ENCODE peak calls at places on chromosomes 7 and 10, in five cellular contexts. Y is H1, K is keratinocyte, I is PC-3, U is HCT116. F is an unnamed sample.

GRCh38 chr10:79160191-79160590 is 91.4 kb downstream of the ZMIZ1 start:
- DNase-seq in Y (no peak), K (no peak), I (no peak), U (no peak), F (no peak)

GRCh38 chr7:113159746-113160339 is 41.5 kb upstream of the SMIM30 start:
- DNase-seq in Y (peak), K (no peak), I (peak), U (peak), F (peak)

GRCh38 chr7:117395743-117396142 is 31.6 kb downstream of the ASZ1 start:
- DNase-seq in Y (no peak), K (no peak), I (no peak), U (no peak), F (no peak)

GRCh38 chr7:30660331-30661255 is 21.7 kb downstream of the CRHR2 start:
- DNase-seq in Y (no peak), K (no peak), I (no peak), U (no peak), F (no peak)

GRCh38 chr7:45703373-45703821 is 129.2 kb downstream of the ADCY1 start:
- DNase-seq in Y (no peak), K (no peak), I (no peak), U (no peak), F (no peak)

GRCh38 chr7:3559178-3559765 is 258.2 kb downstream of the SDK1 start:
- DNase-seq in Y (no peak), K (peak), I (peak), U (no peak), F (peak)

GRCh38 chr10:13776861-13777301 is 190.1 kb downstream of the PRPF18 start:
- DNase-seq in Y (no peak), K (no peak), I (peak), U (no peak), F (no peak)

GRCh38 chr10:28432210-28432676 is 100.7 kb upstream of the WAC start:
- DNase-seq in Y (peak), K (peak), I (peak), U (peak), F (peak)

GRCh38 chr7:156534925-156535324 is 105.6 kb upstream of the RNF32 start:
- DNase-seq in Y (no peak), K (no peak), I (no peak), U (no peak), F (no peak)

GRCh38 chr10:105785721-105786120 is 1144.6 kb downstream of the SORCS3 start:
- DNase-seq in Y (no peak), K (no peak), I (peak), U (no peak), F (no peak)

GRCh38 chr10:29332061-29332760 is 43.3 kb downstream of the LYZL1 start:
- DNase-seq in Y (no peak), K (no peak), I (no peak), U (no peak), F (no peak)

GRCh38 chr7:37916673-37917660 is at the start of gene SFRP4:
- DNase-seq in Y (peak), K (no peak), I (peak), U (peak), F (peak)

GRCh38 chr10:84241185-84241790 is at the start of gene LRIT1:
- DNase-seq in Y (no peak), K (no peak), I (no peak), U (no peak), F (no peak)

GRCh38 chr10:18582803-18583202 is 68.6 kb downstream of the NSUN6 start:
- DNase-seq in Y (no peak), K (no peak), I (no peak), U (no peak), F (no peak)

GRCh38 chr7:99104631-99105030 is 39.3 kb downstream of the SMURF1 start:
- DNase-seq in Y (no peak), K (no peak), I (no peak), U (no peak), F (no peak)

GRCh38 chr7:156979711-156980110 is 30.2 kb downstream of the NOM1 start:
- DNase-seq in Y (no peak), K (no peak), I (no peak), U (no peak), F (no peak)

GRCh38 chr7:1668486-1668931 is 1.6 kb upstream of the ELFN1 start:
- DNase-seq in Y (peak), K (no peak), I (no peak), U (no peak), F (peak)

GRCh38 chr7:1666251-1666778 is 3.8 kb upstream of the ELFN1 start:
- DNase-seq in Y (peak), K (no peak), I (no peak), U (no peak), F (peak)

GRCh38 chr7:1665721-1666250 is 4.3 kb upstream of the ELFN1 start:
- DNase-seq in Y (peak), K (no peak), I (peak), U (no peak), F (peak)

GRCh38 chr7:1667566-1668485 is 2.3 kb upstream of the ELFN1 start:
- DNase-seq in Y (peak), K (no peak), I (no peak), U (no peak), F (peak)

GRCh38 chr7:1666779-1667565 is 3.1 kb upstream of the ELFN1 start:
- DNase-seq in Y (peak), K (no peak), I (no peak), U (no peak), F (peak)
- TF ChIP-seq EZH2 in Y (peak), K (peak), I (no peak), U (no peak), F (peak)

DNA sequence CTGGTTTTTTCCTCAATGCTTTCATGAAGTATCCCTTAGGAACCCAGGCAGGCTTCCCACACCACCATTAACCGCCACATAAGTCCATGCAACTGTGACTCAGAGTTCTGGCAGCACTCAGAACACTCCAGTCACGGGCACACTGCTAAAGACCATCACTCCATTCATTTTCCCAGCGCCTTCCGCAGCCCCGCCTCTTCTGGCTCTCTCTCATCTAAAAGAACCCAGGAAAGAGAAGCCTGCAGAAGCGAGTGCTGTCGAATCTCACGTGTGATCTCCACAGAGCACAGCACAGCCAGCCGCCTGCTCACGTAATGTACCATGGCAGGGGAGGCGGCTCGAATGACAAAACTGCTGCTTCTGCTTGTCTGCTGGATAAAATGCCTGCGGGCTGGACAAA is 1.9 kb downstream of the PSMG3 start:
- DNase-seq in Y (no peak), K (no peak), I (peak), U (no peak), F (peak)
- H3K4me2 ChIP-seq in Y (peak), K (peak), I (peak), U (peak), F (peak)

GRCh38 chr10:120946497-120946896 is 95.3 kb downstream of the WDR11 start:
- DNase-seq in Y (no peak), K (no peak), I (no peak), U (no peak), F (no peak)

GRCh38 chr10:120951288-120951687 is 100.1 kb downstream of the WDR11 start:
- DNase-seq in Y (no peak), K (no peak), I (no peak), U (no peak), F (no peak)

GRCh38 chr10:120948889-120949382 is 97.8 kb downstream of the WDR11 start:
- DNase-seq in Y (peak), K (no peak), I (peak), U (peak), F (peak)

GRCh38 chr10:120950103-120950561 is 99.0 kb downstream of the WDR11 start:
- DNase-seq in Y (peak), K (no peak), I (no peak), U (no peak), F (peak)

GRCh38 chr10:120949511-120950102 is 98.4 kb downstream of the WDR11 start:
- DNase-seq in Y (peak), K (no peak), I (no peak), U (no peak), F (no peak)
- TF ChIP-seq EZH2 in Y (peak), K (no peak), I (no peak), U (no peak), F (no peak)

GRCh38 chr10:46547331-46547880 is 9.1 kb downstream of the GPRIN2 start:
- DNase-seq in Y (peak), K (no peak), I (no peak), U (no peak), F (no peak)

GRCh38 chr10:46546591-46547330 is 9.7 kb downstream of the GPRIN2 start:
- DNase-seq in Y (peak), K (no peak), I (peak), U (no peak), F (no peak)

GRCh38 chr10:46547881-46548780 is 8.3 kb downstream of the GPRIN2 start:
- DNase-seq in Y (no peak), K (no peak), I (peak), U (no peak), F (no peak)

GRCh38 chr10:46544989-46545791 is 11.3 kb downstream of the GPRIN2 start:
- DNase-seq in Y (no peak), K (no peak), I (peak), U (peak), F (no peak)

DNA sequence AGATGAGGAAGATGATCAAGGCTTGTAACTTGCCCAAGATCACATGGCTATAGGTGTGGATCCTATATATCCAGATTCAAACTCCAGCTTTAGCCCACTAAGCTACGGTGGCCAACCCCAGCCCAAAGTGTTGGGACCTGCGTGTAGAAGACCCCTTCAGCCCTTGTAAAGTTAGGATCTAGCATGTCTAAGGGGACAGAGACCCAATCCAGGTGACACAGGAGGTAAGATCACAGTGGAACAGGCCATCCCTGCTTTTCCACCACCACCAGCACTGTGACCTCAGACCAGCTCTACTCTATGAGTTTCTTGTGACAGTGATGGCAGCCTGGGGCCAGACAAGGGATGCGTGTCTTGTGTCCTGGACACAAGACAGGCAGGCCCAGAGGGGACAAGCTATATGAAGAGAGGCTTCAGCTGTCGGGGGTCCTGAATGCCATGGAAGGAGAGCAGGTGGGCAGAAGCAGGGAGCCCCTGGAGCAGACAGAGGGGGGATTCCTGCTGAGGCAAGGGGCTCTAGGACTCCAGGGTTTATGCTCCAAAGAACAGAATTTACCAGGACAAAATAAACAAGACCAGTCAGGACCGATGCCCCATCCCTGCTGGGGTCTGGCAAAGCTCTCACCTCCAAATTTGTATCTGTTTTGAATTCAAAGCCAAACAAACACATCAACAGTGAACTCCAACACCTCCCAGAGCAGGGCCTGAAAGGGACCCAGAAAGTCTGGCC is 10.4 kb downstream of the GPRIN2 start:
- DNase-seq in Y (peak), K (no peak), I (no peak), U (no peak), F (no peak)
- H3K4me2 ChIP-seq in Y (no peak), K (no peak), I (no peak), U (no peak), F (no peak)

GRCh38 chr10:71211759-71212248 is 566 bp upstream of the UNC5B start:
- DNase-seq in Y (no peak), K (no peak), I (no peak), U (no peak), F (no peak)

GRCh38 chr10:71209324-71210030 is 2.9 kb upstream of the UNC5B start:
- DNase-seq in Y (no peak), K (no peak), I (no peak), U (no peak), F (no peak)

GRCh38 chr10:71212249-71213126 is at the start of gene UNC5B:
- DNase-seq in Y (peak), K (no peak), I (peak), U (peak), F (peak)

GRCh38 chr10:71211053-71211452 is 1.3 kb upstream of the UNC5B start:
- DNase-seq in Y (no peak), K (no peak), I (no peak), U (no peak), F (no peak)

GRCh38 chr10:71210031-71210871 is 2.1 kb upstream of the UNC5B start:
- DNase-seq in Y (no peak), K (no peak), I (no peak), U (no peak), F (no peak)
- TF ChIP-seq EZH2 in Y (no peak), K (no peak), I (no peak), U (no peak), F (no peak)

DNA sequence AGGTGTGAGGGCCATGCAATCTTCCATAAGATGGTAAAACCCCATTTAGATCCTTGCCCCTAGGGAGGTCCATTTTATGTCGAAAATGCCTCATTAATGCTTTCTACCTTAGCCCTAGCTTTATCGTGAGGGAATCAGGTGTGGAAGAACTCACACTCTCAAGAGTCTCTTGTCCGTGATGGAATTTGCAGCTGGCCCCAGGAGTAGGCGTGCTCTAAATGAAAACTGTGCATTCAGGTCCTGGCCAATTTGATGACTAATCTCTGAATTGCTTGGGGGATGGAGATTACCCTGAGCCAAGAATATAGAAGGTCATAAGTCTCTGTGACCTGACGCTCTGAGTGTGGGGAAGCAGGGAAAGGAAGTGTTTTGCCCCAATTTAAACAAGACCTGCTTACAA is 6.6 kb downstream of the C10orf90 start:
- DNase-seq in Y (no peak), K (no peak), I (peak), U (no peak), F (no peak)
- H3K4me2 ChIP-seq in Y (no peak), K (no peak), I (peak), U (no peak), F (no peak)